ENCODE peak calls at places on chromosomes 5 and 9, in six cellular contexts. One of them, this sample, is unnamed.

GRCh38 chr5:109186759-109187158 is 223.0 kb downstream of the PJA2 start:
- ATAC-seq in heart left ventricle: no peak
- ATAC-seq in activated T-cell treated with anti-CD3 and anti-CD28 coated beads, Interleukin-2, amount 50 U/mL, for 4 hours: no peak
- ATAC-seq in SK-N-SH treated with all-trans-retinoic acid at 6 μM for 48 hours: no peak
- ATAC-seq in left lung: no peak
- ATAC-seq in left cardiac atrium: no peak
- ATAC-seq in this sample: no peak

GRCh38 chr5:55154893-55155292 is 5.1 kb upstream of the GPX8 start:
- ATAC-seq in left cardiac atrium: no peak
- ATAC-seq in left lung: no peak
- ATAC-seq in SK-N-SH treated with all-trans-retinoic acid at 6 μM for 48 hours: peak; percentile 39
- ATAC-seq in activated T-cell treated with anti-CD3 and anti-CD28 coated beads, Interleukin-2, amount 50 U/mL, for 4 hours: no peak
- ATAC-seq in heart left ventricle: no peak
- ATAC-seq in this sample: no peak

GRCh38 chr5:125981016-125981415 is 442.2 kb upstream of the GRAMD2B start:
- ATAC-seq in left cardiac atrium: peak; percentile 77
- ATAC-seq in left lung: no peak
- ATAC-seq in heart left ventricle: peak; percentile 61
- ATAC-seq in activated T-cell treated with anti-CD3 and anti-CD28 coated beads, Interleukin-2, amount 50 U/mL, for 4 hours: no peak
- ATAC-seq in SK-N-SH treated with all-trans-retinoic acid at 6 μM for 48 hours: no peak
- ATAC-seq in this sample: no peak

GRCh38 chr9:87675466-87675865 is 50.5 kb upstream of the CTSL start:
- ATAC-seq in left cardiac atrium: no peak
- ATAC-seq in activated T-cell treated with anti-CD3 and anti-CD28 coated beads, Interleukin-2, amount 50 U/mL, for 4 hours: no peak
- ATAC-seq in left lung: peak; percentile 60
- ATAC-seq in heart left ventricle: no peak
- ATAC-seq in SK-N-SH treated with all-trans-retinoic acid at 6 μM for 48 hours: no peak
- ATAC-seq in this sample: no peak

GRCh38 chr5:160175438-160176218 is 53.7 kb upstream of the FABP6 start:
- ATAC-seq in left lung: no peak
- ATAC-seq in left cardiac atrium: peak; percentile 89
- ATAC-seq in heart left ventricle: peak; percentile 75
- ATAC-seq in activated T-cell treated with anti-CD3 and anti-CD28 coated beads, Interleukin-2, amount 50 U/mL, for 4 hours: no peak
- ATAC-seq in SK-N-SH treated with all-trans-retinoic acid at 6 μM for 48 hours: peak; percentile 95
- ATAC-seq in this sample: no peak

GRCh38 chr5:110386782-110387181 is 339.7 kb downstream of the TMEM232 start:
- ATAC-seq in left cardiac atrium: no peak
- ATAC-seq in activated T-cell treated with anti-CD3 and anti-CD28 coated beads, Interleukin-2, amount 50 U/mL, for 4 hours: no peak
- ATAC-seq in SK-N-SH treated with all-trans-retinoic acid at 6 μM for 48 hours: peak; percentile 90
- ATAC-seq in left lung: no peak
- ATAC-seq in heart left ventricle: no peak
- ATAC-seq in this sample: no peak

GRCh38 chr5:34652916-34653315 is 3.2 kb upstream of the RAI14 start:
- ATAC-seq in activated T-cell treated with anti-CD3 and anti-CD28 coated beads, Interleukin-2, amount 50 U/mL, for 4 hours: no peak
- ATAC-seq in SK-N-SH treated with all-trans-retinoic acid at 6 μM for 48 hours: peak; percentile 2
- ATAC-seq in left cardiac atrium: no peak
- ATAC-seq in left lung: no peak
- ATAC-seq in heart left ventricle: no peak
- ATAC-seq in this sample: no peak

GRCh38 chr5:33639478-33639877 is 198.7 kb downstream of the TARS1 start:
- ATAC-seq in activated T-cell treated with anti-CD3 and anti-CD28 coated beads, Interleukin-2, amount 50 U/mL, for 4 hours: no peak
- ATAC-seq in heart left ventricle: peak; percentile 64
- ATAC-seq in SK-N-SH treated with all-trans-retinoic acid at 6 μM for 48 hours: no peak
- ATAC-seq in left cardiac atrium: no peak
- ATAC-seq in left lung: no peak
- ATAC-seq in this sample: no peak

GRCh38 chr5:142433526-142434321 is 108.9 kb upstream of the SPRY4 start:
- ATAC-seq in left cardiac atrium: no peak
- ATAC-seq in heart left ventricle: no peak
- ATAC-seq in SK-N-SH treated with all-trans-retinoic acid at 6 μM for 48 hours: peak; percentile 71
- ATAC-seq in activated T-cell treated with anti-CD3 and anti-CD28 coated beads, Interleukin-2, amount 50 U/mL, for 4 hours: no peak
- ATAC-seq in left lung: no peak
- ATAC-seq in this sample: no peak

GRCh38 chr5:112915831-112916230 is 6.2 kb downstream of the REEP5 start:
- ATAC-seq in left cardiac atrium: no peak
- ATAC-seq in activated T-cell treated with anti-CD3 and anti-CD28 coated beads, Interleukin-2, amount 50 U/mL, for 4 hours: no peak
- ATAC-seq in left lung: no peak
- ATAC-seq in SK-N-SH treated with all-trans-retinoic acid at 6 μM for 48 hours: no peak
- ATAC-seq in heart left ventricle: no peak
- ATAC-seq in this sample: no peak

GRCh38 chr5:133229931-133230664 is 178.3 kb downstream of the HSPA4 start:
- ATAC-seq in activated T-cell treated with anti-CD3 and anti-CD28 coated beads, Interleukin-2, amount 50 U/mL, for 4 hours: peak; percentile 35
- ATAC-seq in left lung: peak; percentile 24
- ATAC-seq in heart left ventricle: no peak
- ATAC-seq in left cardiac atrium: no peak
- ATAC-seq in SK-N-SH treated with all-trans-retinoic acid at 6 μM for 48 hours: no peak
- ATAC-seq in this sample: no peak

GRCh38 chr5:176985516-176985915 is 21.1 kb downstream of the UIMC1 start:
- ATAC-seq in SK-N-SH treated with all-trans-retinoic acid at 6 μM for 48 hours: no peak
- ATAC-seq in left cardiac atrium: no peak
- ATAC-seq in heart left ventricle: no peak
- ATAC-seq in activated T-cell treated with anti-CD3 and anti-CD28 coated beads, Interleukin-2, amount 50 U/mL, for 4 hours: peak; percentile 46
- ATAC-seq in left lung: no peak
- ATAC-seq in this sample: no peak

GRCh38 chr5:117731445-117731844 is 1156.8 kb upstream of the SEMA6A start:
- ATAC-seq in left lung: no peak
- ATAC-seq in left cardiac atrium: peak; percentile 44
- ATAC-seq in heart left ventricle: no peak
- ATAC-seq in activated T-cell treated with anti-CD3 and anti-CD28 coated beads, Interleukin-2, amount 50 U/mL, for 4 hours: no peak
- ATAC-seq in SK-N-SH treated with all-trans-retinoic acid at 6 μM for 48 hours: no peak
- ATAC-seq in this sample: peak; percentile 74

GRCh38 chr5:5293029-5293428 is 129.4 kb upstream of the ICE1 start:
- ATAC-seq in left cardiac atrium: no peak
- ATAC-seq in heart left ventricle: no peak
- ATAC-seq in activated T-cell treated with anti-CD3 and anti-CD28 coated beads, Interleukin-2, amount 50 U/mL, for 4 hours: no peak
- ATAC-seq in left lung: no peak
- ATAC-seq in SK-N-SH treated with all-trans-retinoic acid at 6 μM for 48 hours: no peak
- ATAC-seq in this sample: no peak

GRCh38 chr5:95895223-95895622 is 66.4 kb downstream of the ELL2 start:
- ATAC-seq in left cardiac atrium: no peak
- ATAC-seq in activated T-cell treated with anti-CD3 and anti-CD28 coated beads, Interleukin-2, amount 50 U/mL, for 4 hours: no peak
- ATAC-seq in heart left ventricle: no peak
- ATAC-seq in SK-N-SH treated with all-trans-retinoic acid at 6 μM for 48 hours: no peak
- ATAC-seq in left lung: no peak
- ATAC-seq in this sample: no peak

GRCh38 chr5:10505517-10506095 is 58.3 kb upstream of the ANKRD33B start:
- ATAC-seq in activated T-cell treated with anti-CD3 and anti-CD28 coated beads, Interleukin-2, amount 50 U/mL, for 4 hours: no peak
- ATAC-seq in left cardiac atrium: no peak
- ATAC-seq in left lung: no peak
- ATAC-seq in SK-N-SH treated with all-trans-retinoic acid at 6 μM for 48 hours: no peak
- ATAC-seq in heart left ventricle: no peak
- ATAC-seq in this sample: no peak

GRCh38 chr9:89606567-89607311 is 1.9 kb downstream of the GADD45G start:
- ATAC-seq in heart left ventricle: no peak
- ATAC-seq in left lung: peak; percentile 22
- ATAC-seq in SK-N-SH treated with all-trans-retinoic acid at 6 μM for 48 hours: peak; percentile 4
- ATAC-seq in left cardiac atrium: no peak
- ATAC-seq in activated T-cell treated with anti-CD3 and anti-CD28 coated beads, Interleukin-2, amount 50 U/mL, for 4 hours: peak; percentile 56
- ATAC-seq in this sample: no peak

GRCh38 chr9:27487927-27488326 is 36.2 kb upstream of the IFNK start:
- ATAC-seq in SK-N-SH treated with all-trans-retinoic acid at 6 μM for 48 hours: no peak
- ATAC-seq in heart left ventricle: no peak
- ATAC-seq in left cardiac atrium: no peak
- ATAC-seq in left lung: no peak
- ATAC-seq in activated T-cell treated with anti-CD3 and anti-CD28 coated beads, Interleukin-2, amount 50 U/mL, for 4 hours: no peak
- ATAC-seq in this sample: no peak

GRCh38 chr9:1071730-1072129 is 21.6 kb downstream of the DMRT2 start:
- ATAC-seq in left cardiac atrium: no peak
- ATAC-seq in heart left ventricle: no peak
- ATAC-seq in activated T-cell treated with anti-CD3 and anti-CD28 coated beads, Interleukin-2, amount 50 U/mL, for 4 hours: no peak
- ATAC-seq in left lung: peak; percentile 95
- ATAC-seq in SK-N-SH treated with all-trans-retinoic acid at 6 μM for 48 hours: no peak
- ATAC-seq in this sample: no peak

GRCh38 chr9:70427161-70427945 is 12.9 kb upstream of the KLF9 start:
- ATAC-seq in left cardiac atrium: no peak
- ATAC-seq in heart left ventricle: no peak
- ATAC-seq in left lung: no peak
- ATAC-seq in SK-N-SH treated with all-trans-retinoic acid at 6 μM for 48 hours: peak; percentile 86
- ATAC-seq in activated T-cell treated with anti-CD3 and anti-CD28 coated beads, Interleukin-2, amount 50 U/mL, for 4 hours: no peak
- ATAC-seq in this sample: peak; percentile 78

GRCh38 chr5:146722361-146722779 is 156.2 kb downstream of the PPP2R2B start:
- ATAC-seq in left lung: no peak
- ATAC-seq in activated T-cell treated with anti-CD3 and anti-CD28 coated beads, Interleukin-2, amount 50 U/mL, for 4 hours: no peak
- ATAC-seq in left cardiac atrium: no peak
- ATAC-seq in heart left ventricle: no peak
- ATAC-seq in SK-N-SH treated with all-trans-retinoic acid at 6 μM for 48 hours: no peak
- ATAC-seq in this sample: no peak

GRCh38 chr5:17269201-17269600 is 51.8 kb downstream of the BASP1 start:
- ATAC-seq in SK-N-SH treated with all-trans-retinoic acid at 6 μM for 48 hours: no peak
- ATAC-seq in left cardiac atrium: no peak
- ATAC-seq in activated T-cell treated with anti-CD3 and anti-CD28 coated beads, Interleukin-2, amount 50 U/mL, for 4 hours: no peak
- ATAC-seq in left lung: no peak
- ATAC-seq in heart left ventricle: no peak
- ATAC-seq in this sample: no peak

GRCh38 chr5:100659080-100659479 is 123.9 kb downstream of the FAM174A start:
- ATAC-seq in left cardiac atrium: no peak
- ATAC-seq in left lung: no peak
- ATAC-seq in heart left ventricle: no peak
- ATAC-seq in activated T-cell treated with anti-CD3 and anti-CD28 coated beads, Interleukin-2, amount 50 U/mL, for 4 hours: no peak
- ATAC-seq in SK-N-SH treated with all-trans-retinoic acid at 6 μM for 48 hours: no peak
- ATAC-seq in this sample: no peak

GRCh38 chr5:32709789-32710334 is 1.3 kb upstream of the NPR3 start:
- ATAC-seq in activated T-cell treated with anti-CD3 and anti-CD28 coated beads, Interleukin-2, amount 50 U/mL, for 4 hours: peak; percentile 55
- ATAC-seq in left cardiac atrium: peak; percentile 62
- ATAC-seq in heart left ventricle: peak; percentile 55
- ATAC-seq in SK-N-SH treated with all-trans-retinoic acid at 6 μM for 48 hours: peak; percentile 75
- ATAC-seq in left lung: peak; percentile 75
- ATAC-seq in this sample: peak; percentile 66

GRCh38 chr5:140202610-140203009 is 27.6 kb downstream of the CYSTM1 start:
- ATAC-seq in SK-N-SH treated with all-trans-retinoic acid at 6 μM for 48 hours: peak; percentile 18
- ATAC-seq in heart left ventricle: no peak
- ATAC-seq in left lung: no peak
- ATAC-seq in activated T-cell treated with anti-CD3 and anti-CD28 coated beads, Interleukin-2, amount 50 U/mL, for 4 hours: no peak
- ATAC-seq in left cardiac atrium: no peak
- ATAC-seq in this sample: no peak

GRCh38 chr9:83065233-83065632 is 2.3 kb upstream of the RASEF start:
- ATAC-seq in SK-N-SH treated with all-trans-retinoic acid at 6 μM for 48 hours: no peak
- ATAC-seq in heart left ventricle: no peak
- ATAC-seq in activated T-cell treated with anti-CD3 and anti-CD28 coated beads, Interleukin-2, amount 50 U/mL, for 4 hours: no peak
- ATAC-seq in left cardiac atrium: no peak
- ATAC-seq in left lung: no peak
- ATAC-seq in this sample: no peak

GRCh38 chr5:125549322-125549871 is 803.0 kb upstream of the ZNF608 start:
- ATAC-seq in activated T-cell treated with anti-CD3 and anti-CD28 coated beads, Interleukin-2, amount 50 U/mL, for 4 hours: no peak
- ATAC-seq in SK-N-SH treated with all-trans-retinoic acid at 6 μM for 48 hours: peak; percentile 51
- ATAC-seq in heart left ventricle: no peak
- ATAC-seq in left cardiac atrium: no peak
- ATAC-seq in left lung: peak; percentile 61
- ATAC-seq in this sample: no peak

GRCh38 chr5:67211926-67212325 is 15.3 kb upstream of the CD180 start:
- ATAC-seq in left lung: no peak
- ATAC-seq in SK-N-SH treated with all-trans-retinoic acid at 6 μM for 48 hours: peak; percentile 40
- ATAC-seq in left cardiac atrium: no peak
- ATAC-seq in heart left ventricle: no peak
- ATAC-seq in activated T-cell treated with anti-CD3 and anti-CD28 coated beads, Interleukin-2, amount 50 U/mL, for 4 hours: no peak
- ATAC-seq in this sample: no peak

GRCh38 chr5:163162645-163163044 is 274.8 kb upstream of the CCNG1 start:
- ATAC-seq in SK-N-SH treated with all-trans-retinoic acid at 6 μM for 48 hours: no peak
- ATAC-seq in activated T-cell treated with anti-CD3 and anti-CD28 coated beads, Interleukin-2, amount 50 U/mL, for 4 hours: no peak
- ATAC-seq in heart left ventricle: no peak
- ATAC-seq in left cardiac atrium: no peak
- ATAC-seq in left lung: no peak
- ATAC-seq in this sample: no peak

GRCh38 chr9:75939712-75940111 is 49.2 kb downstream of the PCSK5 start:
- ATAC-seq in left lung: no peak
- ATAC-seq in activated T-cell treated with anti-CD3 and anti-CD28 coated beads, Interleukin-2, amount 50 U/mL, for 4 hours: no peak
- ATAC-seq in left cardiac atrium: no peak
- ATAC-seq in heart left ventricle: no peak
- ATAC-seq in SK-N-SH treated with all-trans-retinoic acid at 6 μM for 48 hours: no peak
- ATAC-seq in this sample: no peak

GRCh38 chr9:98515506-98516204 is 193.1 kb downstream of the GABBR2 start:
- ATAC-seq in heart left ventricle: no peak
- ATAC-seq in left cardiac atrium: no peak
- ATAC-seq in left lung: no peak
- ATAC-seq in activated T-cell treated with anti-CD3 and anti-CD28 coated beads, Interleukin-2, amount 50 U/mL, for 4 hours: no peak
- ATAC-seq in SK-N-SH treated with all-trans-retinoic acid at 6 μM for 48 hours: no peak
- ATAC-seq in this sample: no peak

GRCh38 chr9:98593354-98594253 is 115.1 kb downstream of the GABBR2 start:
- ATAC-seq in activated T-cell treated with anti-CD3 and anti-CD28 coated beads, Interleukin-2, amount 50 U/mL, for 4 hours: no peak
- ATAC-seq in SK-N-SH treated with all-trans-retinoic acid at 6 μM for 48 hours: no peak
- ATAC-seq in heart left ventricle: no peak
- ATAC-seq in left lung: no peak
- ATAC-seq in left cardiac atrium: no peak
- ATAC-seq in this sample: no peak

GRCh38 chr9:77403244-77403643 is 225.9 kb downstream of the VPS13A start:
- ATAC-seq in left cardiac atrium: no peak
- ATAC-seq in SK-N-SH treated with all-trans-retinoic acid at 6 μM for 48 hours: peak; percentile 46
- ATAC-seq in activated T-cell treated with anti-CD3 and anti-CD28 coated beads, Interleukin-2, amount 50 U/mL, for 4 hours: no peak
- ATAC-seq in heart left ventricle: no peak
- ATAC-seq in left lung: no peak
- ATAC-seq in this sample: no peak

GRCh38 chr9:127634021-127634420 is 21.9 kb downstream of the STXBP1 start:
- ATAC-seq in SK-N-SH treated with all-trans-retinoic acid at 6 μM for 48 hours: no peak
- ATAC-seq in left cardiac atrium: no peak
- ATAC-seq in left lung: peak; percentile 11
- ATAC-seq in heart left ventricle: peak; percentile 70
- ATAC-seq in activated T-cell treated with anti-CD3 and anti-CD28 coated beads, Interleukin-2, amount 50 U/mL, for 4 hours: no peak
- ATAC-seq in this sample: no peak

GRCh38 chr5:143922718-143923117 is 110.8 kb downstream of the HMHB1 start:
- ATAC-seq in left cardiac atrium: peak; percentile 71
- ATAC-seq in left lung: peak; percentile 72
- ATAC-seq in heart left ventricle: no peak
- ATAC-seq in activated T-cell treated with anti-CD3 and anti-CD28 coated beads, Interleukin-2, amount 50 U/mL, for 4 hours: no peak
- ATAC-seq in SK-N-SH treated with all-trans-retinoic acid at 6 μM for 48 hours: peak; percentile 57
- ATAC-seq in this sample: peak; percentile 66

GRCh38 chr9:5767968-5768932 is 64.7 kb downstream of the ERMP1 start:
- ATAC-seq in heart left ventricle: no peak
- ATAC-seq in left cardiac atrium: no peak
- ATAC-seq in SK-N-SH treated with all-trans-retinoic acid at 6 μM for 48 hours: peak; percentile 26
- ATAC-seq in left lung: no peak
- ATAC-seq in activated T-cell treated with anti-CD3 and anti-CD28 coated beads, Interleukin-2, amount 50 U/mL, for 4 hours: peak; percentile 94
- ATAC-seq in this sample: no peak

GRCh38 chr5:9712506-9713285 is 82.5 kb upstream of the TAS2R1 start:
- ATAC-seq in activated T-cell treated with anti-CD3 and anti-CD28 coated beads, Interleukin-2, amount 50 U/mL, for 4 hours: no peak
- ATAC-seq in SK-N-SH treated with all-trans-retinoic acid at 6 μM for 48 hours: no peak
- ATAC-seq in left lung: no peak
- ATAC-seq in left cardiac atrium: no peak
- ATAC-seq in heart left ventricle: no peak
- ATAC-seq in this sample: no peak

GRCh38 chr5:43437062-43437660 is 25.0 kb upstream of the CCL28 start:
- ATAC-seq in left cardiac atrium: no peak
- ATAC-seq in heart left ventricle: no peak
- ATAC-seq in left lung: peak; percentile 51
- ATAC-seq in activated T-cell treated with anti-CD3 and anti-CD28 coated beads, Interleukin-2, amount 50 U/mL, for 4 hours: no peak
- ATAC-seq in SK-N-SH treated with all-trans-retinoic acid at 6 μM for 48 hours: no peak
- ATAC-seq in this sample: no peak